ENCODE peak calls at places on chromosome 6, in four cellular contexts. One of them, this sample, is unnamed.
A peak's percentile ranks its signal among the peaks of the same experiment; 100 is the strongest.

GRCh38 chr6:157464653-157465535 is 83.9 kb downstream of the ZDHHC14 start:
- DNase-seq in NCI-H510A treated with DMSO at 0.1 percent for 48 hours: no peak
- DNase-seq in sciatic nerve: no peak
- DNase-seq in body of pancreas: no peak
- DNase-seq in this sample: no peak

GRCh38 chr6:12923644-12924235 is 207.2 kb downstream of the PHACTR1 start:
- DNase-seq in body of pancreas: no peak
- DNase-seq in sciatic nerve: no peak
- DNase-seq in NCI-H510A treated with DMSO at 0.1 percent for 48 hours: no peak
- DNase-seq in this sample: no peak

GRCh38 chr6:62324817-62325216 is 38.8 kb upstream of the KHDRBS2 start:
- DNase-seq in sciatic nerve: no peak
- DNase-seq in body of pancreas: no peak
- DNase-seq in NCI-H510A treated with DMSO at 0.1 percent for 48 hours: no peak
- DNase-seq in this sample: no peak

GRCh38 chr6:113995632-113996031 is 24.7 kb upstream of the HDAC2 start:
- DNase-seq in NCI-H510A treated with DMSO at 0.1 percent for 48 hours: peak; percentile 71
- DNase-seq in sciatic nerve: peak; percentile 61
- DNase-seq in body of pancreas: peak; percentile 7
- DNase-seq in this sample: no peak

GRCh38 chr6:111628117-111628866 is 22.6 kb upstream of the TRAF3IP2 start:
- DNase-seq in sciatic nerve: no peak
- DNase-seq in body of pancreas: no peak
- DNase-seq in NCI-H510A treated with DMSO at 0.1 percent for 48 hours: no peak
- DNase-seq in this sample: no peak

GRCh38 chr6:143680157-143680556 is 2.4 kb downstream of the PHACTR2 start:
- DNase-seq in sciatic nerve: no peak
- DNase-seq in NCI-H510A treated with DMSO at 0.1 percent for 48 hours: no peak
- DNase-seq in body of pancreas: no peak
- DNase-seq in this sample: no peak

GRCh38 chr6:89369009-89369408 is 16.5 kb upstream of the UBE2J1 start:
- DNase-seq in NCI-H510A treated with DMSO at 0.1 percent for 48 hours: no peak
- DNase-seq in sciatic nerve: peak; percentile 67
- DNase-seq in body of pancreas: peak; percentile 74
- DNase-seq in this sample: peak; percentile 72

GRCh38 chr6:78089551-78089950 is 436.7 kb downstream of the MEI4 start:
- DNase-seq in sciatic nerve: no peak
- DNase-seq in NCI-H510A treated with DMSO at 0.1 percent for 48 hours: no peak
- DNase-seq in body of pancreas: no peak
- DNase-seq in this sample: no peak

GRCh38 chr6:163137504-163137903 is 277.0 kb upstream of the QKI start:
- DNase-seq in NCI-H510A treated with DMSO at 0.1 percent for 48 hours: no peak
- DNase-seq in sciatic nerve: no peak
- DNase-seq in body of pancreas: no peak
- DNase-seq in this sample: no peak

GRCh38 chr6:143673638-143674037 is 4.1 kb upstream of the PHACTR2 start:
- DNase-seq in NCI-H510A treated with DMSO at 0.1 percent for 48 hours: no peak
- DNase-seq in body of pancreas: no peak
- DNase-seq in sciatic nerve: no peak
- DNase-seq in this sample: no peak

GRCh38 chr6:44342489-44342888 is at the start of gene SPATS1:
- DNase-seq in NCI-H510A treated with DMSO at 0.1 percent for 48 hours: no peak
- DNase-seq in body of pancreas: peak; percentile 29
- DNase-seq in sciatic nerve: peak; percentile 64
- DNase-seq in this sample: no peak

GRCh38 chr6:19210849-19211590 is 626.1 kb upstream of the ID4 start:
- DNase-seq in body of pancreas: peak; percentile 7
- DNase-seq in NCI-H510A treated with DMSO at 0.1 percent for 48 hours: no peak
- DNase-seq in sciatic nerve: no peak
- DNase-seq in this sample: peak; percentile 59

GRCh38 chr6:16824804-16825777 is 63.8 kb upstream of the ATXN1 start:
- DNase-seq in NCI-H510A treated with DMSO at 0.1 percent for 48 hours: no peak
- DNase-seq in sciatic nerve: no peak
- DNase-seq in body of pancreas: no peak
- DNase-seq in this sample: no peak

GRCh38 chr6:84773431-84774173 is 9.2 kb upstream of the TBX18 start:
- DNase-seq in body of pancreas: no peak
- DNase-seq in NCI-H510A treated with DMSO at 0.1 percent for 48 hours: peak; percentile 39
- DNase-seq in sciatic nerve: peak; percentile 73
- DNase-seq in this sample: no peak

GRCh38 chr6:168345266-168345665 is 25.7 kb upstream of the DACT2 start:
- DNase-seq in sciatic nerve: no peak
- DNase-seq in NCI-H510A treated with DMSO at 0.1 percent for 48 hours: no peak
- DNase-seq in body of pancreas: no peak
- DNase-seq in this sample: no peak

GRCh38 chr6:16758163-16758975 is 2.9 kb downstream of the ATXN1 start:
- DNase-seq in sciatic nerve: no peak
- DNase-seq in NCI-H510A treated with DMSO at 0.1 percent for 48 hours: no peak
- DNase-seq in body of pancreas: no peak
- DNase-seq in this sample: no peak

This sample was measured in upper lobe of right lung.